ENCODE peak calls at places on chromosome 13, in six cellular contexts. One of them, this sample, is unnamed.

GRCh38 chr13:41130356-41130755 is 2.2 kb downstream of the KBTBD6 start:
- DNase-seq in posterior cingulate gyrus: no peak
- DNase-seq in psoas muscle: no peak
- DNase-seq in naive thymus-derived CD8-positive, alpha-beta T cell: no peak
- DNase-seq in iris pigment epithelial cell: peak; percentile 46
- DNase-seq in GM03348: no peak
- DNase-seq in this sample: no peak

GRCh38 chr13:101305981-101306411 is 110.3 kb downstream of the NALCN start:
- DNase-seq in psoas muscle: no peak
- DNase-seq in iris pigment epithelial cell: no peak
- DNase-seq in posterior cingulate gyrus: no peak
- DNase-seq in GM03348: no peak
- DNase-seq in naive thymus-derived CD8-positive, alpha-beta T cell: no peak
- DNase-seq in this sample: no peak

GRCh38 chr13:47437411-47437810 is 540.6 kb upstream of the HTR2A start:
- DNase-seq in psoas muscle: no peak
- DNase-seq in posterior cingulate gyrus: no peak
- DNase-seq in naive thymus-derived CD8-positive, alpha-beta T cell: no peak
- DNase-seq in GM03348: peak; percentile 50
- DNase-seq in iris pigment epithelial cell: peak; percentile 25
- DNase-seq in this sample: no peak

GRCh38 chr13:35512271-35512920 is 35.9 kb upstream of the MAB21L1 start:
- DNase-seq in psoas muscle: no peak
- DNase-seq in GM03348: peak; percentile 90
- DNase-seq in naive thymus-derived CD8-positive, alpha-beta T cell: no peak
- DNase-seq in iris pigment epithelial cell: peak; percentile 93
- DNase-seq in posterior cingulate gyrus: no peak
- DNase-seq in this sample: no peak

GRCh38 chr13:28357846-28358496 is 137.0 kb downstream of the FLT1 start:
- DNase-seq in naive thymus-derived CD8-positive, alpha-beta T cell: no peak
- DNase-seq in posterior cingulate gyrus: no peak
- DNase-seq in iris pigment epithelial cell: peak; percentile 60
- DNase-seq in GM03348: no peak
- DNase-seq in psoas muscle: no peak
- DNase-seq in this sample: peak; percentile 88

GRCh38 chr13:114109646-114110045 is 22.8 kb downstream of the RASA3 start:
- DNase-seq in psoas muscle: peak; percentile 65
- DNase-seq in posterior cingulate gyrus: peak; percentile 54
- DNase-seq in iris pigment epithelial cell: no peak
- DNase-seq in GM03348: no peak
- DNase-seq in naive thymus-derived CD8-positive, alpha-beta T cell: no peak
- DNase-seq in this sample: peak; percentile 59

GRCh38 chr13:53198017-53198416 is 169.4 kb downstream of the OLFM4 start:
- DNase-seq in naive thymus-derived CD8-positive, alpha-beta T cell: no peak
- DNase-seq in GM03348: no peak
- DNase-seq in iris pigment epithelial cell: no peak
- DNase-seq in posterior cingulate gyrus: no peak
- DNase-seq in psoas muscle: no peak
- DNase-seq in this sample: no peak

GRCh38 chr13:111906816-111907215 is 160.1 kb upstream of the SOX1 start:
- DNase-seq in posterior cingulate gyrus: no peak
- DNase-seq in GM03348: no peak
- DNase-seq in psoas muscle: no peak
- DNase-seq in iris pigment epithelial cell: no peak
- DNase-seq in naive thymus-derived CD8-positive, alpha-beta T cell: no peak
- DNase-seq in this sample: peak; percentile 3

GRCh38 chr13:101111894-101112293 is 304.4 kb downstream of the NALCN start:
- DNase-seq in iris pigment epithelial cell: peak; percentile 2
- DNase-seq in naive thymus-derived CD8-positive, alpha-beta T cell: no peak
- DNase-seq in posterior cingulate gyrus: no peak
- DNase-seq in GM03348: no peak
- DNase-seq in psoas muscle: no peak
- DNase-seq in this sample: no peak

GRCh38 chr13:80530902-80531301 is 190.0 kb upstream of the SPRY2 start:
- DNase-seq in naive thymus-derived CD8-positive, alpha-beta T cell: no peak
- DNase-seq in posterior cingulate gyrus: no peak
- DNase-seq in psoas muscle: no peak
- DNase-seq in GM03348: no peak
- DNase-seq in iris pigment epithelial cell: no peak
- DNase-seq in this sample: no peak

GRCh38 chr13:39600766-39601165 is 2.2 kb downstream of the LHFPL6 start:
- DNase-seq in psoas muscle: peak; percentile 21
- DNase-seq in naive thymus-derived CD8-positive, alpha-beta T cell: no peak
- DNase-seq in iris pigment epithelial cell: no peak
- DNase-seq in posterior cingulate gyrus: peak; percentile 37
- DNase-seq in GM03348: no peak
- DNase-seq in this sample: peak; percentile 31

GRCh38 chr13:44276061-44276460 is 97.6 kb upstream of the SERP2 start:
- DNase-seq in iris pigment epithelial cell: no peak
- DNase-seq in GM03348: no peak
- DNase-seq in psoas muscle: no peak
- DNase-seq in posterior cingulate gyrus: no peak
- DNase-seq in naive thymus-derived CD8-positive, alpha-beta T cell: no peak
- DNase-seq in this sample: no peak

GRCh38 chr13:27370305-27370853 is 54.0 kb upstream of the GTF3A start:
- DNase-seq in naive thymus-derived CD8-positive, alpha-beta T cell: no peak
- DNase-seq in GM03348: no peak
- DNase-seq in iris pigment epithelial cell: no peak
- DNase-seq in psoas muscle: no peak
- DNase-seq in posterior cingulate gyrus: no peak
- DNase-seq in this sample: no peak

GRCh38 chr13:112775791-112776279 is 86.0 kb downstream of the ATP11A start:
- DNase-seq in psoas muscle: no peak
- DNase-seq in GM03348: no peak
- DNase-seq in iris pigment epithelial cell: no peak
- DNase-seq in naive thymus-derived CD8-positive, alpha-beta T cell: no peak
- DNase-seq in posterior cingulate gyrus: no peak
- DNase-seq in this sample: no peak

GRCh38 chr13:38582133-38582532 is 104.7 kb upstream of the FREM2 start:
- DNase-seq in posterior cingulate gyrus: no peak
- DNase-seq in iris pigment epithelial cell: peak; percentile 35
- DNase-seq in psoas muscle: no peak
- DNase-seq in GM03348: peak; percentile 55
- DNase-seq in naive thymus-derived CD8-positive, alpha-beta T cell: no peak
- DNase-seq in this sample: peak; percentile 49

GRCh38 chr13:104256701-104257100 is 1190.5 kb upstream of the SLC10A2 start:
- DNase-seq in naive thymus-derived CD8-positive, alpha-beta T cell: no peak
- DNase-seq in posterior cingulate gyrus: no peak
- DNase-seq in GM03348: no peak
- DNase-seq in psoas muscle: no peak
- DNase-seq in iris pigment epithelial cell: no peak
- DNase-seq in this sample: no peak

GRCh38 chr13:42041684-42042035 is 6.8 kb upstream of the DGKH start:
- DNase-seq in naive thymus-derived CD8-positive, alpha-beta T cell: no peak
- DNase-seq in GM03348: peak; percentile 47
- DNase-seq in iris pigment epithelial cell: peak; percentile 81
- DNase-seq in psoas muscle: peak; percentile 39
- DNase-seq in posterior cingulate gyrus: peak; percentile 50
- DNase-seq in this sample: peak; percentile 51

GRCh38 chr13:75960538-75960994 is 324.4 kb downstream of the LMO7 start:
- DNase-seq in psoas muscle: no peak
- DNase-seq in iris pigment epithelial cell: no peak
- DNase-seq in naive thymus-derived CD8-positive, alpha-beta T cell: no peak
- DNase-seq in GM03348: no peak
- DNase-seq in posterior cingulate gyrus: no peak
- DNase-seq in this sample: no peak

GRCh38 chr13:94333131-94333820 is 146.2 kb downstream of the DCT start:
- DNase-seq in naive thymus-derived CD8-positive, alpha-beta T cell: no peak
- DNase-seq in posterior cingulate gyrus: no peak
- DNase-seq in iris pigment epithelial cell: no peak
- DNase-seq in GM03348: no peak
- DNase-seq in psoas muscle: no peak
- DNase-seq in this sample: no peak

GRCh38 chr13:113162783-113163685 is 4.6 kb downstream of the PROZ start:
- DNase-seq in iris pigment epithelial cell: no peak
- DNase-seq in psoas muscle: no peak
- DNase-seq in naive thymus-derived CD8-positive, alpha-beta T cell: no peak
- DNase-seq in posterior cingulate gyrus: no peak
- DNase-seq in GM03348: no peak
- DNase-seq in this sample: peak; percentile 31

GRCh38 chr13:112531263-112531794 is 56.6 kb downstream of the TUBGCP3 start:
- DNase-seq in iris pigment epithelial cell: no peak
- DNase-seq in naive thymus-derived CD8-positive, alpha-beta T cell: no peak
- DNase-seq in psoas muscle: no peak
- DNase-seq in posterior cingulate gyrus: no peak
- DNase-seq in GM03348: no peak
- DNase-seq in this sample: no peak

GRCh38 chr13:44967656-44968451 is 21.4 kb downstream of the NUFIP1 start:
- DNase-seq in iris pigment epithelial cell: peak; percentile 58
- DNase-seq in naive thymus-derived CD8-positive, alpha-beta T cell: no peak
- DNase-seq in GM03348: peak; percentile 20
- DNase-seq in psoas muscle: no peak
- DNase-seq in posterior cingulate gyrus: no peak
- DNase-seq in this sample: no peak

GRCh38 chr13:30743319-30744055 is 8.1 kb downstream of the ALOX5AP start:
- DNase-seq in posterior cingulate gyrus: no peak
- DNase-seq in naive thymus-derived CD8-positive, alpha-beta T cell: no peak
- DNase-seq in GM03348: peak; percentile 91
- DNase-seq in psoas muscle: no peak
- DNase-seq in iris pigment epithelial cell: peak; percentile 99
- DNase-seq in this sample: no peak

GRCh38 chr13:46184277-46184699 is 2.3 kb upstream of the LCP1 start:
- DNase-seq in naive thymus-derived CD8-positive, alpha-beta T cell: peak; percentile 64
- DNase-seq in psoas muscle: peak; percentile 19
- DNase-seq in GM03348: no peak
- DNase-seq in posterior cingulate gyrus: no peak
- DNase-seq in iris pigment epithelial cell: peak; percentile 15
- DNase-seq in this sample: peak; percentile 30

GRCh38 chr13:33545492-33545891 is 259.9 kb upstream of the STARD13 start:
- DNase-seq in posterior cingulate gyrus: no peak
- DNase-seq in GM03348: no peak
- DNase-seq in psoas muscle: no peak
- DNase-seq in iris pigment epithelial cell: no peak
- DNase-seq in naive thymus-derived CD8-positive, alpha-beta T cell: no peak
- DNase-seq in this sample: no peak

This sample was measured in head of caudate nucleus.